ENCODE peak calls at places on chromosomes 16 and 17, in seven cellular contexts. V is neuronal stem cell, Y is kidney, P is SK-N-SH, U is MM.1S, C is fibroblast of lung, F is IMR-90. L is an unnamed sample.

GRCh38 chr17:56174421-56174820 is 21.1 kb downstream of the ANKFN1 start:
- DNase-seq in C (no peak), F (no peak), U (no peak), V (no peak), Y (no peak), P (no peak), L (no peak)

GRCh38 chr17:66548659-66549311 is 246.4 kb downstream of the PRKCA start:
- DNase-seq in C (no peak), V (no peak), U (no peak), F (no peak), Y (no peak), P (no peak), L (no peak)

GRCh38 chr17:81294512-81295030 is 536 bp downstream of the SLC38A10 start:
- DNase-seq in U (no peak), Y (no peak), F (peak), P (peak), V (no peak), C (no peak), L (peak)

GRCh38 chr16:2977440-2977839 is 2.8 kb downstream of the PKMYT1 start:
- DNase-seq in U (no peak), F (no peak), V (no peak), P (no peak), Y (no peak), C (no peak), L (no peak)

GRCh38 chr17:27980035-27980434 is 62.4 kb upstream of the NLK start:
- DNase-seq in Y (no peak), F (peak), C (no peak), V (no peak), U (no peak), P (no peak), L (no peak)

GRCh38 chr16:6857575-6857974 is 475.1 kb upstream of the RBFOX1 start:
- DNase-seq in P (no peak), V (no peak), U (no peak), C (no peak), F (no peak), Y (no peak), L (no peak)

GRCh38 chr16:11530171-11530940 is 56.4 kb downstream of the LITAF start:
- DNase-seq in P (no peak), C (no peak), Y (no peak), U (no peak), F (peak), V (no peak), L (no peak)

GRCh38 chr16:7037491-7037890 is 295.2 kb upstream of the RBFOX1 start:
- DNase-seq in F (no peak), P (no peak), U (no peak), V (no peak), Y (no peak), C (no peak), L (no peak)

GRCh38 chr17:81123052-81124048 is 42.0 kb upstream of the PVALEF start:
- DNase-seq in Y (no peak), F (no peak), U (no peak), V (no peak), C (no peak), P (no peak), L (no peak)

GRCh38 chr16:15041260-15042011 is 14.4 kb downstream of the NTAN1 start:
- DNase-seq in U (no peak), V (no peak), C (peak), F (peak), Y (peak), P (no peak), L (peak)

GRCh38 chr16:7443108-7443507 is 110.5 kb downstream of the RBFOX1 start:
- DNase-seq in F (no peak), Y (no peak), P (no peak), V (no peak), C (no peak), U (no peak), L (no peak)

GRCh38 chr16:2089676-2090480 is 42.1 kb downstream of the TSC2 start:
- DNase-seq in U (no peak), V (peak), C (no peak), Y (no peak), F (no peak), P (no peak), L (no peak)

GRCh38 chr17:58575511-58575910 is 61.1 kb upstream of the MTMR4 start:
- DNase-seq in Y (no peak), U (no peak), C (peak), P (no peak), V (no peak), F (peak), L (peak)

GRCh38 chr17:39971076-39971603 is 8.3 kb downstream of the GSDMA start:
- DNase-seq in F (no peak), V (no peak), U (no peak), C (no peak), Y (no peak), P (no peak), L (peak)

GRCh38 chr17:39972271-39972670 is 8.3 kb upstream of the PSMD3 start:
- DNase-seq in P (no peak), Y (no peak), F (peak), C (no peak), U (no peak), V (no peak), L (peak)

GRCh38 chr17:39969375-39969774 is 6.6 kb downstream of the GSDMA start:
- DNase-seq in C (no peak), P (no peak), V (no peak), Y (no peak), F (no peak), U (no peak), L (no peak)

GRCh38 chr17:39968731-39969130 is 5.9 kb downstream of the GSDMA start:
- DNase-seq in V (no peak), Y (no peak), P (no peak), C (no peak), F (no peak), U (no peak), L (no peak)

GRCh38 chr17:39970157-39970692 is 7.4 kb downstream of the GSDMA start:
- DNase-seq in C (no peak), U (no peak), F (no peak), Y (no peak), V (no peak), P (no peak), L (no peak)
- H3K9ac ChIP-seq in C (no peak), U (no peak), F (no peak), Y (no peak), V (no peak), P (no peak), L (no peak)

GRCh38 chr16:19700319-19700781 is 17.7 kb downstream of the KNOP1 start:
- DNase-seq in P (no peak), Y (no peak), F (peak), U (no peak), V (no peak), C (peak), L (no peak)
- H3K9ac ChIP-seq in P (peak), Y (no peak), F (no peak), U (no peak), V (no peak), C (no peak), L (no peak)

DNA sequence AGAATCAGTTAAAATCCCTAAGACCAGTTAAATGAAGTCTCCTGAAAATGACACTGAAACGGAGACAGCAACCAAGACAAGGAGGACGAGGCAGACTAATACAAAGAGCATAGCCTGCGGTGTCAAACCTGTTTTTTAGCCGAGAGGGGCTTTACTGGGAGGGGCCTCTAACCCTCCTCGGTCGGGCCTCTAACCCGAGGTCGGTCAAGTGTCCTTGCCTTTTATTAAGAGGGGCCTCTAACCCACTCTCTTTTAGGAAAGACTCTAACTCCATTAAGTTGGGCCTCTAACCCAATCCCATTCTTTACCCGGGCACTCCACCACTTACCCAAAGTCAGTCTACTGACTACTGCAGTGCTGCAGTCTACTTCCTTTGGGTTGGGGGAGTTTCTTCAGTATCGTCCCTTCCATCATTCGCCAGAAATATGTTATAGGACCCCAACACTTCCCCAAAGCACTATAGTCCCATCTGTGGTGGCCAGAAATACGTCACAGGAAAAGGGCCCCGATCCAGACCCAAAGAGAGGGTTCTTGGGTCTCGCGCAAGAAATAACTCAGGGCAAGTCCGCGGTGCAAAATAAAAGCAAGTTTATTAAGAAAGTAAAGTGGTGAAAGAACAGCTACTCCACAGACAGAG is 39.2 kb upstream of the ARL4D start:
- DNase-seq in F (no peak), Y (no peak), P (no peak), V (no peak), U (no peak), C (no peak), L (no peak)
- H3K9ac ChIP-seq in F (peak), Y (peak), P (peak), V (no peak), U (peak), C (no peak), L (no peak)

DNA sequence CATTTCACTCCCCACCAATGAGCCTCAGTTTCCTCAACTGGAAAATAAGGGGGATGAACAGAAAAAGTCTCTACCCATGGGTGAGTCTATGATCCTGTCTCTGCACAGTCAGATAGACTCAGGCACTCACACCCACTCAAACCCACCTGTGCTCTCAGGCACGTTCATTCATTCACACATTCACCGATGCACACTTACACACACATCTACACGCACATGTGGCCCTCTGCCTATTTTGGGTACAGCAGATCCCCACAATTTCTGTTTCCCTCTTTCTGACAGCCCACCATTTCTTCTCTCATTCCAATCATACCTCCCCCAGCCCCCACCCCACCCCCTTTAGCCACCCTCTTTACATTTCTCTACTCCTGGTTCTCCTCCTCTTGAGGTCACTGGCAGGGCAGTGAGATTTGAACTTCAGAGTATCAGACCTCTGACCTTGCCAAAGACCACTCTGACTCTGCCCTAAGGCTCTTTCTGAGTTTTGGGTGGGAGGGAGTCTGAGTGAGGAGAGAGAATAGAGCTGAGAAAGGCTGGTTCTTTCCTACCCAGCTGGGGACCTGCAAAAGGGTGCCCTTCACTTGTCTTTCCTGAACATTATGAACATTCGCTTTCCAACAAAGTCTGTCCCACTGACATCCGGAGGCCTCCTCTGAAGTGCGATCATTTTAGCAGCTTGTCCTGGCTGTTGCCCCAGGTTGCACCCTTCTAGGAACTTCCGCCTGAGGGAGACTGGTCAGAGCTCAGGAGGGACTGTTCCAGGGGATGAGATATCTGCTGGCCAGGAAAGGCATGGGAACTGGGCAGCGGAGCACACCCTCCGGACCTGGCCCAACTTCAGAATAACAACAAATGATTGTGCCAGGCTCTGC is 10.1 kb upstream of the COL1A1 start:
- DNase-seq in C (no peak), F (no peak), Y (peak), U (no peak), V (no peak), P (peak), L (no peak)
- H3K9ac ChIP-seq in C (peak), F (peak), Y (no peak), U (no peak), V (no peak), P (peak), L (peak)

GRCh38 chr16:27826893-27827289 is 236.6 kb downstream of the GSG1L start:
- DNase-seq in C (no peak), P (no peak), Y (no peak), F (no peak), V (no peak), U (no peak), L (no peak)
- H3K9ac ChIP-seq in C (no peak), P (no peak), Y (no peak), F (no peak), V (no peak), U (no peak), L (no peak)